ENCODE peak calls at places on chromosomes 6 and 20, in eight cellular contexts. Z is PC-3; W is GM23338; R is PC-9; F is CD8-positive, alpha-beta T cell; N is ovary; X is naive thymus-derived CD4-positive, alpha-beta T cell; O is psoas muscle. Q is an unnamed sample.

GRCh38 chr20:49384437-49385434 is 97.7 kb downstream of the KCNB1 start:
- DNase-seq in R (no peak), X (no peak), W (peak; percentile 98), F (peak; percentile 56), O (peak; percentile 82), Z (peak; percentile 76), N (peak; percentile 71), Q (peak; percentile 83)

GRCh38 chr6:68880050-68880449 is 245.0 kb downstream of the ADGRB3 start:
- DNase-seq in Z (no peak), W (no peak), X (no peak), O (no peak), R (no peak), F (no peak), N (no peak), Q (no peak)

GRCh38 chr20:56788041-56788670 is 159.1 kb downstream of the TFAP2C start:
- DNase-seq in N (no peak), R (peak; percentile 99), X (no peak), O (no peak), W (no peak), F (no peak), Z (peak; percentile 99), Q (peak; percentile 81)

GRCh38 chr6:2990932-2991506 is 8.7 kb upstream of the NQO2 start:
- DNase-seq in N (no peak), F (no peak), Z (no peak), W (no peak), X (no peak), R (no peak), O (no peak), Q (no peak)

GRCh38 chr6:101539510-101540245 is 146.2 kb downstream of the GRIK2 start:
- DNase-seq in R (no peak), X (no peak), O (no peak), N (no peak), F (no peak), Z (peak; percentile 16), W (no peak), Q (no peak)

GRCh38 chr6:79868098-79868722 is 79.1 kb downstream of the ELOVL4 start:
- DNase-seq in Z (peak; percentile 80), R (peak; percentile 51), X (peak; percentile 22), O (no peak), W (peak; percentile 95), N (no peak), F (peak; percentile 19), Q (no peak)

GRCh38 chr6:13916230-13916944 is 8.4 kb upstream of the RNF182 start:
- DNase-seq in W (no peak), N (no peak), Z (peak; percentile 65), O (no peak), R (no peak), X (no peak), F (no peak), Q (no peak)

GRCh38 chr6:31399589-31400466 is 3.6 kb upstream of the MICA start:
- DNase-seq in N (peak; percentile 92), W (peak; percentile 86), O (peak; percentile 93), X (peak; percentile 34), F (peak; percentile 59), Z (peak; percentile 90), R (peak; percentile 65), Q (peak; percentile 97)

GRCh38 chr6:108632441-108632840 is 71.7 kb downstream of the FOXO3 start:
- DNase-seq in R (no peak), W (no peak), X (no peak), F (no peak), O (no peak), Z (no peak), N (no peak), Q (no peak)

GRCh38 chr20:35771689-35772562 is at the start of gene PHF20:
- DNase-seq in F (peak; percentile 100), N (peak; percentile 100), Z (peak; percentile 93), W (peak; percentile 98), O (peak; percentile 100), X (peak; percentile 98), R (peak; percentile 77), Q (peak; percentile 100)
- H3K4me1 ChIP-seq in F (peaks cover 89% of the 10 kb centered on the region), N (peaks cover 11% of the 10 kb centered on the region), Z (peaks cover 33% of the 10 kb centered on the region), W (peaks cover 32% of the 10 kb centered on the region), O (peaks cover 57% of the 10 kb centered on the region), X (peaks cover 76% of the 10 kb centered on the region), R (peaks cover 24% of the 10 kb centered on the region), Q (peaks cover 36% of the 10 kb centered on the region)

DNA sequence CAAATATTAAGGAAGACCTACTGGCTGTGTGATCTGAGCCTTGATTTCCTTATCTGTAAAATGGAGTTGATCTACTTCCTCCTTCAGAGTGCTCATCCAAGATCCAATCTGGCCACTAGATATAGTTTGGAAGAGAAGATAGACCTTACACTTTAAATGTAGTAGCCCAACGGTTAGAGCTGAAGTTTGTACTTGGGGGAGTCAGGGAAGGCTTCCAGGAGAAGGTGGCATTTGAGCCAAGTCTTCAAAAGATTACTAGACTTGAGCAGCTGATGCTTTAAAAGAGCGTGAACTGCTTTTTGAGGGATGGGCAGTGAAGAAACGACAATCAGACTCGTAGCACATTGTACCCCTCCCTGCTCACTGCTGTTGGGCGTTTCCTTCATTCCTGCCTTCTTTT is 3.6 kb downstream of the LBP start:
- DNase-seq in W (no peak), R (no peak), X (no peak), N (no peak), O (no peak), Z (no peak), F (no peak), Q (no peak)
- H3K4me1 ChIP-seq in W (peaks cover 19% of the 10 kb centered on the region), R (no peaks in the 10 kb centered on the region), X (no peaks in the 10 kb centered on the region), N (peaks cover 7% of the 10 kb centered on the region), O (peaks cover 16% of the 10 kb centered on the region), Z (no peaks in the 10 kb centered on the region), F (no peaks in the 10 kb centered on the region), Q (no peaks in the 10 kb centered on the region)

GRCh38 chr6:109824105-109824504 is 133.0 kb downstream of the FIG4 start:
- DNase-seq in Z (no peak), F (no peak), X (no peak), R (no peak), N (no peak), W (no peak), O (no peak), Q (no peak)

GRCh38 chr6:109820706-109821350 is 129.7 kb downstream of the FIG4 start:
- DNase-seq in O (no peak), F (no peak), X (no peak), Z (no peak), R (no peak), W (no peak), N (no peak), Q (no peak)

GRCh38 chr6:109821494-109821893 is 130.4 kb downstream of the FIG4 start:
- DNase-seq in F (no peak), W (no peak), X (no peak), Z (no peak), N (no peak), O (no peak), R (no peak), Q (no peak)

DNA sequence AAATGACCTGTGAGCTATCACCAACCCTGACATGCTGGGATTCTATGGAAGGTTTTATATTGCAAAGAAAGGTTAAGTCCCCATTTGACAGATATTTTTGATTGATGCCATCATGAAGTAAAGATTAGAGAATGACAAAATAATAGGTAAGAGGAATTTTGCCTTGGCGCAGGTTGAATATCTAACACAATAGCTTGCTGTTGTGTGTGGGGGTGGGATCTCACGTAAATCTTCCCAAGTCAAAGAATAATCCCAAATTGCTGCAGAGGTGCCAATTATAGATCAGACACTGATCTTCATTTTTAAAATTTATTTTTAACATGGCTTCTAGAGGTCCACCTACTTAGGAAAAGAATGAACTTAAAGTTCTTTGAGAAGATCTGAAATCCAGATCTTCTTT is 135.5 kb downstream of the FIG4 start:
- DNase-seq in Z (no peak), R (no peak), X (no peak), N (no peak), O (no peak), W (no peak), F (no peak), Q (no peak)
- H3K4me1 ChIP-seq in Z (no peaks in the 10 kb centered on the region), R (no peaks in the 10 kb centered on the region), X (no peaks in the 10 kb centered on the region), N (no peaks in the 10 kb centered on the region), O (no peaks in the 10 kb centered on the region), W (no peaks in the 10 kb centered on the region), F (no peaks in the 10 kb centered on the region), Q (no peaks in the 10 kb centered on the region)

GRCh38 chr6:45956176-45956575 is 59.5 kb downstream of the CLIC5 start:
- DNase-seq in N (no peak), W (no peak), F (no peak), X (no peak), O (no peak), R (no peak), Z (no peak), Q (no peak)

GRCh38 chr6:45959534-45960195 is 56.0 kb downstream of the CLIC5 start:
- DNase-seq in N (no peak), F (no peak), W (no peak), R (no peak), Z (peak; percentile 71), O (no peak), X (no peak), Q (no peak)

GRCh38 chr6:45955597-45955996 is 60.1 kb downstream of the CLIC5 start:
- DNase-seq in O (no peak), X (no peak), Z (no peak), W (no peak), N (no peak), F (no peak), R (no peak), Q (no peak)

GRCh38 chr6:45952546-45952945 is 63.1 kb downstream of the CLIC5 start:
- DNase-seq in R (no peak), O (no peak), N (no peak), W (no peak), Z (no peak), F (no peak), X (no peak), Q (no peak)

GRCh38 chr6:45956663-45957062 is 59.0 kb downstream of the CLIC5 start:
- DNase-seq in X (no peak), Z (no peak), W (no peak), R (no peak), O (no peak), F (no peak), N (no peak), Q (no peak)
- H3K4me1 ChIP-seq in X (no peaks in the 10 kb centered on the region), Z (no peaks in the 10 kb centered on the region), W (peaks cover 16% of the 10 kb centered on the region), R (no peaks in the 10 kb centered on the region), O (peaks cover 72% of the 10 kb centered on the region), F (no peaks in the 10 kb centered on the region), N (no peaks in the 10 kb centered on the region), Q (no peaks in the 10 kb centered on the region)